ENCODE peak calls at places on chromosome 18, in eight cellular contexts. V, P, O, Y, C, F, J and G are unnamed samples.

GRCh38 chr18:2337552-2338141 is 233.7 kb downstream of the METTL4 start:
- DNase-seq in V (no peak), P (no peak), O (peak; percentile 53), Y (peak; percentile 47), C (no peak), F (no peak), J (no peak), G (no peak)

GRCh38 chr18:25146113-25146512 is 205.9 kb downstream of the ZNF521 start:
- DNase-seq in V (no peak), P (no peak), O (no peak), Y (no peak), C (no peak), F (no peak), J (no peak), G (no peak)

GRCh38 chr18:59662008-59662701 is 35.1 kb downstream of the CCBE1 start:
- DNase-seq in V (no peak), P (no peak), O (no peak), Y (no peak), C (no peak), F (no peak), J (no peak), G (no peak)

GRCh38 chr18:62187543-62188378 is 706 bp downstream of the RELCH start:
- DNase-seq in V (peak; percentile 45), P (peak; percentile 15), O (peak; percentile 36), Y (peak; percentile 20), C (no peak), F (peak; percentile 26), J (no peak), G (peak; percentile 45)

GRCh38 chr18:70421471-70421870 is 132.6 kb downstream of the SOCS6 start:
- DNase-seq in V (no peak), P (no peak), O (no peak), Y (no peak), C (no peak), F (peak; percentile 23), J (peak; percentile 4), G (no peak)

GRCh38 chr18:8480506-8481328 is 128.5 kb upstream of the RAB12 start:
- DNase-seq in V (peak; percentile 70), P (peak; percentile 54), O (no peak), Y (no peak), C (peak; percentile 34), F (peak; percentile 81), J (peak; percentile 45), G (no peak)

GRCh38 chr18:53664575-53664974 is 559.9 kb downstream of the MBD2 start:
- DNase-seq in V (no peak), P (no peak), O (no peak), Y (no peak), C (no peak), F (no peak), J (no peak), G (no peak)

GRCh38 chr18:35880788-35881455 is 91.6 kb upstream of the RMP24 start:
- DNase-seq in V (no peak), P (no peak), O (no peak), Y (no peak), C (no peak), F (no peak), J (no peak), G (no peak)

GRCh38 chr18:25189391-25190185 is 162.4 kb downstream of the ZNF521 start:
- DNase-seq in V (no peak), P (no peak), O (no peak), Y (no peak), C (no peak), F (no peak), J (no peak), G (no peak)

GRCh38 chr18:78813156-78813555 is 166.5 kb upstream of the SALL3 start:
- DNase-seq in V (no peak), P (no peak), O (no peak), Y (no peak), C (no peak), F (no peak), J (no peak), G (no peak)